ENCODE peak calls at places on chromosomes 5 and 9, in six cellular contexts. M is HFF-Myc, G is endothelial cell of umbilical vein, U is gastrocnemius medialis, Z is fibroblast of the aortic adventitia, C is tibial artery. J is an unnamed sample.

GRCh38 chr5:56641635-56642255 is 173.6 kb upstream of the MAP3K1 start:
- DNase-seq in M (no peak), G (peak; percentile 37), U (no peak), Z (no peak), C (no peak), J (no peak)

GRCh38 chr5:2557435-2557834 is 194.0 kb downstream of the IRX2 start:
- DNase-seq in M (no peak), G (no peak), U (no peak), Z (no peak), C (no peak), J (no peak)

GRCh38 chr5:149497357-149497756 is 53.9 kb downstream of the CSNK1A1 start:
- DNase-seq in M (peak; percentile 42), G (no peak), U (no peak), Z (peak; percentile 87), C (no peak), J (no peak)

GRCh38 chr5:172283862-172284274 is 304 bp upstream of the UBTD2 start:
- DNase-seq in M (no peak), G (peak; percentile 71), U (peak; percentile 67), Z (peak; percentile 77), C (peak; percentile 81), J (peak; percentile 86)

GRCh38 chr5:140113180-140113698 is 670 bp upstream of the PURA start:
- DNase-seq in M (no peak), G (peak; percentile 10), U (peak; percentile 19), Z (no peak), C (no peak), J (peak; percentile 21)

GRCh38 chr9:32251539-32251938 is 132.9 kb upstream of the ACO1 start:
- DNase-seq in M (peak; percentile 19), G (peak; percentile 58), U (peak; percentile 18), Z (peak; percentile 49), C (no peak), J (peak; percentile 64)

GRCh38 chr5:172768573-172769323 is 2.2 kb downstream of the DUSP1 start:
- DNase-seq in M (no peak), G (peak; percentile 55), U (no peak), Z (peak; percentile 75), C (no peak), J (no peak)

GRCh38 chr5:74493426-74493825 is 147.1 kb downstream of the ENC1 start:
- DNase-seq in M (no peak), G (no peak), U (no peak), Z (peak; percentile 46), C (no peak), J (no peak)

GRCh38 chr5:44002381-44002901 is 386.8 kb downstream of the FGF10 start:
- DNase-seq in M (no peak), G (no peak), U (no peak), Z (peak; percentile 39), C (no peak), J (no peak)

GRCh38 chr5:9099681-9100080 is 446.2 kb downstream of the SEMA5A start:
- DNase-seq in M (no peak), G (no peak), U (no peak), Z (no peak), C (no peak), J (no peak)

GRCh38 chr5:166341708-166342329 is 1949.6 kb upstream of the WWC1 start:
- DNase-seq in M (no peak), G (no peak), U (no peak), Z (no peak), C (no peak), J (no peak)

GRCh38 chr5:176944276-176944675 is 45.1 kb upstream of the HK3 start:
- DNase-seq in M (no peak), G (no peak), U (no peak), Z (no peak), C (no peak), J (no peak)

GRCh38 chr9:8553444-8553843 is 753.9 kb upstream of the DMAC1 start:
- DNase-seq in M (no peak), G (no peak), U (no peak), Z (no peak), C (no peak), J (no peak)

GRCh38 chr9:36163049-36163839 is 5.9 kb upstream of the CCIN start:
- DNase-seq in M (peak; percentile 33), G (peak; percentile 88), U (peak; percentile 40), Z (peak; percentile 80), C (peak; percentile 52), J (no peak)

DNA sequence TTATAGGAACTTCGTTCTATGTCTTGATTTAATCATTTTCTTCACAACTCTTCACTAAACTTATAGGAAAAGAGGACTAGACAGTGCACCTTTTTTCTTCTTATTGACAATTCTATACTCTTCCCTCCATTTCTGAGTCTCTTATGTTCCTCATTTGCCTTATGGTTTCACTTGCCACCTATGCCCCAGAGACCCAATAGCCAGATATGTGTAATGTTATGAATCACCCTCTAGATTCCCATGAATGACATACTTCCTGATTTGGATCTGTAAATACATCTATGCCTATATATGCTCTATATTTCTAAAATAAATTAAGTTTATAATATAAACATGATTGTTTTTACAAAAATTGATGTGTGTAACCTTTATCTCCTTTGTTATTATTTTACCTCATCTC is 514.1 kb upstream of the MEF2C start:
- DNase-seq in M (no peak), G (peak; percentile 31), U (no peak), Z (peak; percentile 5), C (no peak), J (peak; percentile 64)
- H3K4me3 ChIP-seq in M (no peak overlapping the region), G (no peak overlapping the region), U (no peak overlapping the region), Z (no peak overlapping the region), C (no peak overlapping the region), J (peak overlapping the region; percentile 35)

DNA sequence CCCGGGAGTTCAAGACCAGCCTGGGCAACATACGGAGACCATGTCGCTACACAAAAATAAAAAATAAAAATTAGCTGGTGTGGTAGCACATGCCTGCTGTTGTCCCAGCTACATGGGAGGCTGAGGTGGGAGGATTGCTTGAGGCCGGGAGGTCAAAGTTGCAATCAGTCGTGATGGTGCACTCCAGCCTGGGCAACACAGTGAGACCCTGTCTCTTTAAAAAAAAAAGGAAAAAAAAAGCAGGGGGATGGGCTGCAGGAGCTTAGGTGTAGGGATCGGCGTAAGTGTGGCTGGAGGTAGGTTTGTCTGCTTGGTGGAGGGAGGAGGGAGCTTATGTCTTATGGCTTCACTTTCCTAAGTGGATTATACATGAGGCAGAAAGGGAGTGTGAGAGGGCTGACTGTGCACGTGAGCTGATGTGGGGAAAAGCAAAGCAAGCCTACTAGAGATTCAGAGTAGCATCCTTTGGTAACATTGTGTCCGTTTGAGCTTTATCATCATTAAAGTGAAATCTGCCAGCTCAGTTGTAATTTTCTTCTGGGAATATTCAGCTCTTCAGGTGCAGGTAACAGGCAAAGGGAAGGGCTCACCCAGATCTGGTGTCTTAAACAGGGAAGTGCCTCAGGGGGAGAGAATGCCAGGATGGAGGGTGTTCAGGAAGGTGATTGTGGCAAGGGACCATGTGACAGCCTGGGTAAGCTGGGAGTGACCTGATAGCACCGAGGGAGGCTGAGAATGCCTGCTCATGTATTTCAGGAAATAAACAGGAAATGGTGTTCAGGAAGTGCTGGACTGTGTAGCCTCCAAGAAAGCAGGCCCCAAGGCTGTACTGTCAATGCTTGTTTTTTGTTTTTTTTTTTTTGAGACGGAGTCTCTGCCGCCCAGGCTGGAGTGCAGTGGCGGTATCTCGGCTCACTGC is 17.6 kb upstream of the SETX start:
- DNase-seq in M (peak; percentile 24), G (peak; percentile 97), U (peak; percentile 48), Z (peak; percentile 6), C (peak; percentile 75), J (peak; percentile 53)
- TF ChIP-seq CTCF in M (no peak), G (no peak), U (no peak), Z (no peak), C (no peak), J (no peak)

GRCh38 chr9:137416006-137416562 is 6.9 kb downstream of the EXD3 start:
- DNase-seq in M (no peak), G (no peak), U (no peak), Z (no peak), C (no peak), J (no peak)

GRCh38 chr9:137415451-137415850 is 7.5 kb downstream of the EXD3 start:
- DNase-seq in M (no peak), G (no peak), U (no peak), Z (no peak), C (no peak), J (no peak)

GRCh38 chr9:137416563-137417151 is 6.3 kb downstream of the EXD3 start:
- DNase-seq in M (no peak), G (no peak), U (no peak), Z (no peak), C (no peak), J (no peak)

GRCh38 chr9:137421838-137422667 is 909 bp downstream of the EXD3 start:
- DNase-seq in M (no peak), G (no peak), U (no peak), Z (no peak), C (no peak), J (no peak)

DNA sequence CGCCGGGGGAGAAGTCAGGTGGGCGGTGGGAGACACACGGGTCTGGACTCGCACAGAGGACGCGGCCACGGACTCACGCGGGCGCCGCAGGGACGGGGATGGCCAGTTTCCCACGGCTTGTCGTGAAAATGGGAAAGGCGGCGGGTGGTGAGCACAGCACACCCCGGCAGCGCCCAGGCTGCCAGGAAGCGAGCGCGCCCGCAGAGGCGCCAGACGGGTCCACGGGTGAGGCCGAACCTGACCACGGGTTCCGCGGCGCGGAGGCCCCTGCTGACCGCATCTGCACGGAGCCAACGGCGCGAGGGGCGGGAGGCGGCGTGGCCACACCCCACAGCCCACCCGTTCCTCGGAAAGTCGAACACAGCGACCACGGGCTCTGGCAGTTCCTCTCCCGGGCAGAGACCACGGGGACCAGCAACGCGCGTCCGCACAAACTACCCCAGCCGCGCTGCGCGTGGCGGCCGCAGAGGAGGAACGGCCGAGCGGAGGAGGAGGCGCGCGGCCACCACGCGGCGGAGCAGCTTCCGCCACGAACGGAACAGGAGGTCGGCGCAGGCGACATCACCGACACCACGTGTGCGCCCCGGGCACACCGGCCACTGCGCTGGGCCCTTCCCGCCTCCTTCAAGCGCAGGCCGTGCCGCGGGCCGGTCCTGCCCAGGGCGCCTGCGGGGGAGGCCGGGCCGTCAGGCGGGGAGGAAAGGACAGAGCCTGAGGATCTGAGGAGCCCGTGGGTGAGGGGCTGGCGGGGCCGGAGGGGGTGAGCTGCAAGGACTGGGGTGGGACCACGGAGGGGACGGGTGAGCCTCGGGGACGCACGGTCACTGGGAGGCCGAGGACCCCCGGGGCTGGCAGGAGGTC is 5.6 kb downstream of the EXD3 start:
- DNase-seq in M (no peak), G (no peak), U (no peak), Z (no peak), C (no peak), J (peak; percentile 68)
- H3K4me3 ChIP-seq in M (peak overlapping the region; percentile 24), G (peak overlapping the region; percentile 34), U (no peak overlapping the region), Z (peak overlapping the region; percentile 13), C (peak overlapping the region; percentile 24), J (peak overlapping the region; percentile 61)

GRCh38 chr5:116448450-116448849 is 126.2 kb downstream of the SEMA6A start:
- DNase-seq in M (no peak), G (no peak), U (no peak), Z (no peak), C (no peak), J (no peak)
- TF ChIP-seq CTCF in M (no peak), G (no peak), U (no peak), Z (no peak), C (no peak), J (no peak)

GRCh38 chr9:127129718-127130085 is 7.3 kb upstream of the ANGPTL2 start:
- DNase-seq in M (no peak), G (no peak), U (no peak), Z (no peak), C (no peak), J (no peak)
- H3K4me3 ChIP-seq in M (no peak overlapping the region), G (no peak overlapping the region), U (no peak overlapping the region), Z (no peak overlapping the region), C (no peak overlapping the region), J (no peak overlapping the region)

J was measured in GM12865.